ENCODE peak calls at places on chromosomes 5 and 9, in seven cellular contexts. F is effector CD4-positive, alpha-beta T cell; R is T-helper 2 cell; N is amniotic epithelial cell; G is GM12891; T is stimulated activated CD4-positive, alpha-beta T cell treated with anti-CD3 and anti-CD28 coated beads, Interleukin-2, amount 100 ng/mL, for 48 hours; J is NCI-H1417. W is an unnamed sample.

GRCh38 chr5:111043712-111044506 is 27.6 kb upstream of the TSLP start:
- DNase-seq in G (no peak), R (no peak), T (no peak), F (no peak), J (peak; percentile 5), N (peak; percentile 14), W (no peak)

GRCh38 chr5:10396552-10396951 is 43.1 kb downstream of the MARCHF6 start:
- DNase-seq in R (no peak), T (no peak), J (no peak), G (no peak), N (no peak), F (no peak), W (no peak)

GRCh38 chr9:128333368-128333969 is 6.9 kb upstream of the SLC27A4 start:
- DNase-seq in T (no peak), N (no peak), G (no peak), J (no peak), F (no peak), R (no peak), W (no peak)

GRCh38 chr9:131319486-131319885 is 30.0 kb downstream of the PLPP7 start:
- DNase-seq in T (no peak), G (no peak), J (no peak), F (no peak), R (no peak), N (no peak), W (no peak)

GRCh38 chr5:7881816-7882215 is 12.9 kb downstream of the MTRR start:
- DNase-seq in T (no peak), G (no peak), N (no peak), R (no peak), J (no peak), F (no peak), W (no peak)

GRCh38 chr9:5671711-5672353 is 42.9 kb downstream of the RIC1 start:
- DNase-seq in R (no peak), N (peak; percentile 66), J (no peak), G (no peak), T (no peak), F (no peak), W (no peak)

GRCh38 chr9:126386088-126386487 is 59.5 kb downstream of the MVB12B start:
- DNase-seq in J (no peak), F (no peak), G (no peak), N (peak; percentile 29), R (no peak), T (no peak), W (no peak)

GRCh38 chr9:77215874-77216273 is 38.5 kb downstream of the VPS13A start:
- DNase-seq in G (no peak), J (no peak), T (no peak), N (peak; percentile 55), F (no peak), R (no peak), W (no peak)

GRCh38 chr5:94009161-94009560 is 267.8 kb upstream of the POU5F2 start:
- DNase-seq in J (no peak), G (no peak), T (no peak), R (no peak), N (no peak), F (no peak), W (no peak)

GRCh38 chr9:31629292-31629691 is 755.2 kb upstream of the ACO1 start:
- DNase-seq in N (peak; percentile 5), F (no peak), J (no peak), G (no peak), R (no peak), T (no peak), W (no peak)

GRCh38 chr9:116928884-116929283 is 241.8 kb downstream of the TRIM32 start:
- DNase-seq in F (no peak), T (no peak), G (no peak), J (no peak), R (no peak), N (no peak), W (no peak)

GRCh38 chr9:112103405-112103804 is 71.7 kb downstream of the SUSD1 start:
- DNase-seq in T (no peak), F (no peak), J (no peak), R (no peak), G (no peak), N (no peak), W (no peak)

GRCh38 chr9:86827893-86828292 is 119.4 kb downstream of the GAS1 start:
- DNase-seq in J (no peak), F (no peak), G (no peak), N (peak; percentile 87), T (no peak), R (no peak), W (no peak)

GRCh38 chr5:172790496-172790889 is 19.5 kb upstream of the DUSP1 start:
- DNase-seq in N (no peak), J (no peak), R (no peak), G (no peak), F (no peak), T (no peak), W (no peak)

GRCh38 chr9:112104901-112105300 is 70.2 kb downstream of the SUSD1 start:
- DNase-seq in T (no peak), N (no peak), J (no peak), G (no peak), F (no peak), R (no peak), W (no peak)

GRCh38 chr9:77738932-77739331 is 90.8 kb upstream of the GNA14 start:
- DNase-seq in G (no peak), T (no peak), R (no peak), J (no peak), N (no peak), F (no peak), W (no peak)

GRCh38 chr5:141876628-141877477 is 1.4 kb downstream of the PCDH1 start:
- DNase-seq in R (no peak), T (no peak), J (peak; percentile 38), N (no peak), G (no peak), F (no peak), W (peak; percentile 63)

GRCh38 chr5:104347119-104347708 is 784.6 kb upstream of the NUDT12 start:
- DNase-seq in G (no peak), R (no peak), F (no peak), N (peak; percentile 67), J (no peak), T (no peak), W (no peak)

GRCh38 chr5:127586371-127586770 is 62.5 kb upstream of the CTXN3 start:
- DNase-seq in J (no peak), R (no peak), N (peak; percentile 52), G (no peak), T (no peak), F (no peak), W (no peak)

W was measured in left colon.